ENCODE peak calls at places on chromosomes 2 and 18, in ten cellular contexts. C is right lobe of liver; P is AG04449; M is mesendoderm; L is Peyer's patch; R is PC-9; H is dorsolateral prefrontal cortex; U is uterus; V is cardiac muscle cell; Z is effector memory CD4-positive, alpha-beta T cell. K is an unnamed sample.

GRCh38 chr18:29157057-29157780 is 980.3 kb upstream of the CDH2 start:
- DNase-seq in V (no peak), Z (no peak), H (no peak), U (no peak), C (no peak), P (no peak), L (no peak), M (no peak), R (no peak), K (no peak)

GRCh38 chr2:168851674-168852320 is 38.4 kb downstream of the SPC25 start:
- DNase-seq in Z (no peak), V (no peak), P (peak), U (no peak), M (no peak), L (peak), C (no peak), H (no peak), R (peak), K (no peak)

GRCh38 chr18:2325308-2325849 is 245.9 kb downstream of the METTL4 start:
- DNase-seq in H (no peak), P (no peak), C (no peak), U (no peak), M (peak), R (no peak), Z (no peak), L (no peak), V (peak), K (no peak)

GRCh38 chr2:223416826-223417610 is 185.1 kb downstream of the SCG2 start:
- DNase-seq in L (no peak), R (no peak), C (no peak), Z (no peak), M (no peak), P (no peak), U (peak), H (no peak), V (no peak), K (no peak)

GRCh38 chr2:61787941-61788340 is 65.9 kb downstream of the FAM161A start:
- DNase-seq in C (no peak), R (no peak), M (peak), L (no peak), V (no peak), U (no peak), P (no peak), H (no peak), Z (no peak), K (no peak)

GRCh38 chr2:189393440-189394111 is 47.7 kb upstream of the WDR75 start:
- DNase-seq in M (peak), Z (no peak), U (no peak), H (no peak), R (no peak), L (no peak), C (no peak), V (no peak), P (peak), K (no peak)

GRCh38 chr2:177830881-177831386 is 241.6 kb downstream of the PDE11A start:
- DNase-seq in U (no peak), H (no peak), V (no peak), P (no peak), R (no peak), L (no peak), C (no peak), M (no peak), Z (no peak), K (no peak)

GRCh38 chr2:44549099-44549471 is 187.3 kb downstream of the CAMKMT start:
- DNase-seq in M (peak), V (no peak), P (peak), R (peak), U (no peak), Z (no peak), H (no peak), L (no peak), C (no peak), K (no peak)

GRCh38 chr18:70197042-70197441 is 8.4 kb downstream of the RTTN start:
- DNase-seq in H (no peak), U (no peak), L (no peak), V (no peak), P (no peak), R (no peak), M (no peak), C (no peak), Z (no peak), K (no peak)

GRCh38 chr2:19646987-19647386 is 254.8 kb downstream of the TTC32 start:
- DNase-seq in M (no peak), H (no peak), P (no peak), C (no peak), V (no peak), Z (no peak), L (no peak), R (no peak), U (no peak), K (no peak)

GRCh38 chr2:38654495-38655381 is 11.2 kb upstream of the GALM start:
- DNase-seq in Z (no peak), C (no peak), H (no peak), V (no peak), P (no peak), U (no peak), M (no peak), R (no peak), L (no peak), K (no peak)

GRCh38 chr2:70566464-70566863 is 12.8 kb upstream of the TGFA start:
- DNase-seq in R (no peak), U (no peak), M (no peak), L (no peak), V (no peak), C (no peak), H (no peak), Z (no peak), P (no peak), K (no peak)

GRCh38 chr2:106745468-106745867 is 140.5 kb downstream of the ST6GAL2 start:
- DNase-seq in H (no peak), V (peak), M (no peak), U (no peak), P (no peak), Z (no peak), L (no peak), C (no peak), R (no peak), K (no peak)

GRCh38 chr2:30706534-30707303 is 100.5 kb downstream of the CAPN13 start:
- DNase-seq in C (peak), R (peak), P (no peak), U (peak), V (peak), H (peak), Z (peak), L (no peak), M (peak), K (no peak)

GRCh38 chr18:59908790-59909189 is 9.0 kb downstream of the PMAIP1 start:
- DNase-seq in L (no peak), U (no peak), M (no peak), H (no peak), Z (no peak), V (no peak), P (no peak), R (no peak), C (no peak), K (no peak)

GRCh38 chr2:190533968-190534309 is 583 bp downstream of the NEMP2 start:
- DNase-seq in H (no peak), C (peak), L (peak), P (no peak), M (no peak), R (no peak), V (no peak), Z (peak), U (no peak), K (no peak)

DNA sequence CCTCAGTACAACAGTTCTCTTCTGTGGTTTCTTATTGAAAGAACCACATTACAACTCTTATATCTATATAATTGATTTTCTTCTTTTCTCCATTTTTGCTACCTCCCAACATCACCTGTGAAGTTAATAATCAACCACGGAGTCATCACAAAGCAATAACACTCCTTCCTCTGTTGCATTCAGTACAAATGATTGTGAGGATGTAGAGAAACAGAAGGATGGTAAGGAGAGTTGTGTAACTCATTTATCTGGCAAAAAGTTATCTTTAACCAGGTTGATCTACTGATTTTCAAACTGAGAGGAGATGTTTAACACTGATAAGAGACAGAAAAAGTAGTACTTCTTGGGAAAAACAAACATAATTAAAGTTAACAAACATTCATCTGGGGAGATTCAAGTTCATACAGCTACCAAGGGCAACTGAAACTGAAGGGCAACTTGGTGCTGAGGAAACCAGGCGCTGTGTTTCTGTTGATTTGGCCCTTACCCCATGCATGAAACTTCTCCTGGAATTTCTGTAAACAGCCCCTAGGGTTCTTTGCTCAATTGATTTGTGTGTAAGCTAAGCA is 14.1 kb downstream of the IDH1 start:
- DNase-seq in L (no peak), Z (no peak), U (no peak), R (no peak), M (no peak), P (no peak), V (no peak), H (no peak), C (no peak), K (no peak)
- H3K4me3 ChIP-seq in L (no peak), Z (no peak), U (no peak), R (no peak), M (no peak), P (no peak), V (no peak), H (no peak), C (no peak), K (no peak)

DNA sequence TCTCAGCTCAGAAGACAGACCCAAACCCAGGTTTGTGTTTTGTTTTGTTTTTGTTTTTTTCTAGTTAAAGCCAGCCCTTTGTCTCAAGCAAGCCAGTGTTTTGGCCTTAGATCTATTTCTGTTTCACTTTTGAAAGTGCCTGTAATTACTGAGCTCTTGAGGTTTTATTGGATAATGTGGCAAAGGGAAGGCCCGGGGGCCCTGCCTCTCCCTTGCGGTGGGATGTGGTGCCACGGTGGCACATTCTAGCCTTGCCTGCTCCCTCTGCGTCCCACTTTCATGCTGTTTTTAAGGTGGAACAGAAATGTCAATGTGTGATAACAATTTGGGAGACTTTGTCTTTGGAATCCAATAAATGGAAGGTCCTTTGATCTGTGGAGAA is 2.5 kb downstream of the HPCAL1 start:
- DNase-seq in L (no peak), V (no peak), U (no peak), M (no peak), H (no peak), C (no peak), Z (no peak), P (no peak), R (peak), K (no peak)
- H3K4me3 ChIP-seq in L (no peak), V (no peak), U (peak), M (no peak), H (peak), C (no peak), Z (peak), P (peak), R (peak), K (peak)

GRCh38 chr2:126655066-126655465 is 892 bp upstream of the GYPC start:
- DNase-seq in C (no peak), U (no peak), V (no peak), Z (no peak), M (peak), R (no peak), L (no peak), P (no peak), H (no peak), K (peak)
- H3K4me3 ChIP-seq in C (no peak), U (no peak), V (no peak), Z (no peak), M (no peak), R (no peak), L (no peak), P (no peak), H (no peak), K (peak)

DNA sequence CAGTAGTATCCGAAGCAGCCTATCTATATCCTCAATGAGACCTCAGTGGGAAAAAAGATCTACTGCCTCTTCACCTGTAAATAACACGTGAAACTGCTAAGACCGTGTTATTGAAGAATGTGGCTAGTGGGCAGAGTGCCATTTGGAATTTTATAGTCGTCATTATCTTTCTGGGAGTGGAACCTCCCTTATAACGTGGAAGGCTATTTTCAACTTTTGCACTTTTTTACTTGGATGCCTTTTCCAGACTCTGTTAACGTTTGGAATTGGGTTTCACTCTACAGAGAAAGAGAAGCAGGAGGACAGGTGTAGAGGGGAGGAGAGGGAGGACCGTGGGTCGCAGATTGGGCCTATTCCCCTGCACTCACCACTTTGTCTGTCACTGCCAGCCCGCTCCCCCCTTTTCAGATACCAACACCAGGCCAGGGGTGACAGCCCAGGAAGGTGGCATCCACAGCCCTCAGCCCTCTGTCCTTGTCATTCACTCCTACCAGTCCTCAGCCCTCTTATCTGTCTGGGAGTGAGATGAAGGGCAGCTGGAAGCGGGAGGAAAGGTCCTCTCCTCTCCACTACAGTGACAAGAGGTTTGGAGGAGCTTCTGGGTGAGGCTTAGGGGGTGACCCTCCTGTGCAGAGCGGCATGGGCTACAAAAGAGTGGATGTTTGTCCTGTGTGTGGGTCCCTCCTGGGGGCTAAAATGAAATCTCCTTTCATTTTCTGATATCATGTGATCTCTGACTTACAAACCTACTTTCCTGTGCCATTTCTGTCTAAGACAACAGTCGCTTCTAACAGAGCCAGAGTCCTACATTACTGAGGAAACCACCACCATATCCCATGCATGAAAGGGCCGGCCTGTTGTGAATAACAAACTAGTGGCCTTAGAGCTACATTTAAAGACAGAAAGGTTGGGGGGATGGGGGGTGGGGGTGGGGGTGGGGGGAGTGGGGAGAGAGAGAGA is 23.9 kb upstream of the CEP68 start:
- DNase-seq in H (no peak), V (no peak), P (no peak), C (no peak), U (no peak), Z (no peak), L (no peak), R (no peak), M (no peak), K (no peak)
- H3K4me3 ChIP-seq in H (no peak), V (no peak), P (no peak), C (no peak), U (no peak), Z (no peak), L (peak), R (no peak), M (no peak), K (peak)

K was measured in coronary artery.